ENCODE peak calls at places on chromosomes 5 and 9, in five cellular contexts. Z is Calu3, K is HFF-Myc, R is kidney epithelial cell, L is memory B cell. O is an unnamed sample.

GRCh38 chr5:150058480-150059126 is 27.8 kb downstream of the CSF1R start:
- DNase-seq in Z (no peak), K (peak), R (peak), L (no peak), O (no peak)

GRCh38 chr5:155282503-155283107 is 269.1 kb downstream of the KIF4B start:
- DNase-seq in Z (no peak), K (no peak), R (no peak), L (no peak), O (no peak)

GRCh38 chr5:172172912-172173591 is 15.0 kb downstream of the STK10 start:
- DNase-seq in Z (no peak), K (no peak), R (no peak), L (no peak), O (no peak)

GRCh38 chr9:130417602-130418001 is 27.2 kb upstream of the ASS1 start:
- DNase-seq in Z (no peak), K (no peak), R (no peak), L (no peak), O (no peak)

GRCh38 chr5:151555760-151556576 is 35.2 kb downstream of the FAT2 start:
- DNase-seq in Z (no peak), K (no peak), R (no peak), L (no peak), O (no peak)

GRCh38 chr9:135887021-135887507 is 20.3 kb downstream of the CAMSAP1 start:
- DNase-seq in Z (no peak), K (no peak), R (no peak), L (no peak), O (no peak)

GRCh38 chr9:110257097-110257955 is 1.0 kb upstream of the TXN start:
- DNase-seq in Z (no peak), K (no peak), R (no peak), L (no peak), O (peak)

GRCh38 chr5:149581192-149581861 is at the start of gene ARHGEF37:
- DNase-seq in Z (peak), K (no peak), R (no peak), L (peak), O (peak)

GRCh38 chr9:86099695-86100364 is 472 bp upstream of the GOLM1 start:
- DNase-seq in Z (peak), K (peak), R (no peak), L (peak), O (peak)

GRCh38 chr5:32707394-32707997 is 3.6 kb upstream of the NPR3 start:
- DNase-seq in Z (no peak), K (no peak), R (no peak), L (no peak), O (no peak)

GRCh38 chr9:69326261-69326660 is 1.2 kb downstream of the ENTREP1 start:
- DNase-seq in Z (no peak), K (no peak), R (no peak), L (no peak), O (no peak)

GRCh38 chr5:158116965-158117364 is 258.0 kb upstream of the CLINT1 start:
- DNase-seq in Z (no peak), K (no peak), R (no peak), L (no peak), O (no peak)

GRCh38 chr9:133050142-133050541 is 11.6 kb upstream of the CEL start:
- DNase-seq in Z (no peak), K (peak), R (no peak), L (no peak), O (no peak)

GRCh38 chr5:142425286-142426065 is 100.7 kb upstream of the SPRY4 start:
- DNase-seq in Z (no peak), K (no peak), R (no peak), L (no peak), O (no peak)

GRCh38 chr5:170631471-170632195 is 127.8 kb downstream of the KCNIP1 start:
- DNase-seq in Z (peak), K (no peak), R (no peak), L (no peak), O (no peak)

GRCh38 chr5:66513130-66513529 is 83.1 kb upstream of the MAST4 start:
- DNase-seq in Z (no peak), K (no peak), R (no peak), L (no peak), O (no peak)

GRCh38 chr9:2991292-2991691 is 147.4 kb upstream of the PUM3 start:
- DNase-seq in Z (no peak), K (no peak), R (no peak), L (no peak), O (no peak)

GRCh38 chr5:36241636-36242533 is at the start of gene NADK2:
- DNase-seq in Z (peak), K (peak), R (peak), L (peak), O (peak)

GRCh38 chr9:77885104-77885672 is 146.4 kb downstream of the GNAQ start:
- DNase-seq in Z (no peak), K (no peak), R (no peak), L (no peak), O (no peak)

GRCh38 chr9:113798062-113799030 is 77.8 kb upstream of the ZNF618 start:
- DNase-seq in Z (no peak), K (no peak), R (no peak), L (no peak), O (no peak)

GRCh38 chr9:5305741-5306140 is 1.2 kb upstream of the RLN2 start:
- DNase-seq in Z (no peak), K (no peak), R (no peak), L (no peak), O (no peak)

GRCh38 chr5:91011029-91011428 is 372.1 kb downstream of the ARRDC3 start:
- DNase-seq in Z (no peak), K (no peak), R (no peak), L (no peak), O (no peak)

GRCh38 chr9:26459959-26460358 is 432.6 kb downstream of the CAAP1 start:
- DNase-seq in Z (no peak), K (no peak), R (no peak), L (no peak), O (no peak)